ENCODE peak calls at places on chromosomes 6 and 20, in five cellular contexts. I, H, K, N and Z are unnamed samples.

GRCh38 chr20:45039470-45039811 is 61.5 kb downstream of the KCNS1 start:
- DNase-seq in H (peak; percentile 63), K (no peak), I (no peak), N (no peak), Z (no peak)

GRCh38 chr20:1858859-1859258 is 36.3 kb upstream of the SIRPA start:
- DNase-seq in N (no peak), H (peak; percentile 73), I (no peak), K (no peak), Z (no peak)

GRCh38 chr20:44776977-44777376 is 31.3 kb downstream of the KCNK15 start:
- DNase-seq in I (no peak), H (peak; percentile 50), K (peak; percentile 72), N (no peak), Z (no peak)

GRCh38 chr6:43246301-43247114 is 3.2 kb downstream of the TTBK1 start:
- DNase-seq in I (no peak), K (peak; percentile 39), H (peak; percentile 19), N (no peak), Z (no peak)

GRCh38 chr6:147407571-147407970 is 100.9 kb upstream of the SAMD5 start:
- DNase-seq in I (no peak), H (no peak), N (no peak), K (peak; percentile 30), Z (no peak)

GRCh38 chr6:147463651-147464050 is 44.8 kb upstream of the SAMD5 start:
- DNase-seq in I (no peak), N (no peak), H (no peak), K (no peak), Z (no peak)

GRCh38 chr20:3188823-3189413 is 15.6 kb downstream of the DDRGK1 start:
- DNase-seq in I (no peak), N (no peak), H (no peak), K (no peak), Z (no peak)

GRCh38 chr6:15036690-15037245 is 209.1 kb upstream of the JARID2 start:
- DNase-seq in H (no peak), I (no peak), N (no peak), K (peak; percentile 77), Z (no peak)

GRCh38 chr6:11386726-11387125 is 150.8 kb upstream of the TMEM170B start:
- DNase-seq in I (no peak), H (no peak), N (no peak), K (no peak), Z (no peak)

GRCh38 chr20:16069416-16070010 is 503.7 kb downstream of the KIF16B start:
- DNase-seq in H (no peak), N (no peak), K (no peak), I (no peak), Z (peak; percentile 7)

GRCh38 chr6:156752666-156753301 is 24.4 kb upstream of the ARID1B start:
- DNase-seq in K (no peak), I (no peak), H (no peak), N (no peak), Z (no peak)

GRCh38 chr6:73803562-73804221 is 107.7 kb downstream of the CD109 start:
- DNase-seq in I (no peak), H (peak; percentile 91), N (no peak), K (peak; percentile 94), Z (no peak)

GRCh38 chr20:8512003-8512402 is 379.9 kb downstream of the PLCB1 start:
- DNase-seq in N (no peak), H (no peak), K (no peak), I (no peak), Z (no peak)

GRCh38 chr20:49526056-49526455 is 41.9 kb downstream of the PTGIS start:
- DNase-seq in H (no peak), N (no peak), I (no peak), K (no peak), Z (no peak)

GRCh38 chr6:19837511-19838441 is 606 bp downstream of the ID4 start:
- DNase-seq in I (no peak), K (peak; percentile 15), H (peak; percentile 55), N (no peak), Z (no peak)

GRCh38 chr20:6008254-6008653 is 45.6 kb downstream of the LRRN4 start:
- DNase-seq in I (peak; percentile 82), K (peak; percentile 39), N (no peak), H (peak; percentile 96), Z (no peak)

GRCh38 chr6:133889557-133890301 is 816 bp downstream of the TCF21 start:
- DNase-seq in I (no peak), H (peak; percentile 68), N (no peak), K (no peak), Z (no peak)

GRCh38 chr6:157075549-157076426 is 247.5 kb downstream of the TMEM242 start:
- DNase-seq in I (no peak), K (no peak), H (no peak), N (no peak), Z (no peak)

GRCh38 chr6:45722876-45723275 is 292.8 kb downstream of the CLIC5 start:
- DNase-seq in K (no peak), H (no peak), I (no peak), N (no peak), Z (no peak)

GRCh38 chr20:24840121-24840713 is 108.9 kb upstream of the CST7 start:
- DNase-seq in N (no peak), H (no peak), K (no peak), I (no peak), Z (no peak)

GRCh38 chr6:90288404-90288803 is 8.2 kb downstream of the BACH2 start:
- DNase-seq in H (no peak), K (no peak), I (no peak), N (no peak), Z (no peak)

GRCh38 chr6:91376686-91377085 is 789.8 kb upstream of the MAP3K7 start:
- DNase-seq in N (no peak), H (no peak), K (peak; percentile 56), I (no peak), Z (no peak)

GRCh38 chr20:4083103-4083864 is 67.9 kb upstream of the RNF24 start:
- DNase-seq in H (no peak), N (no peak), I (no peak), K (peak; percentile 52), Z (no peak)

GRCh38 chr6:109059591-109060021 is 35.0 kb downstream of the SESN1 start:
- DNase-seq in N (no peak), I (no peak), K (no peak), H (peak; percentile 72), Z (no peak)

GRCh38 chr6:4606016-4606415 is 170.2 kb upstream of the CDYL start:
- DNase-seq in I (no peak), H (no peak), K (peak; percentile 19), N (no peak), Z (no peak)

GRCh38 chr20:51800132-51800721 is 2.1 kb downstream of the SALL4 start:
- DNase-seq in K (no peak), N (peak; percentile 29), I (no peak), H (peak; percentile 57), Z (no peak)

GRCh38 chr20:57502331-57502700 is 22.6 kb downstream of the CTCFL start:
- DNase-seq in H (no peak), N (no peak), I (no peak), K (no peak), Z (no peak)

GRCh38 chr6:43954311-43955131 is 172.7 kb downstream of the MRPL14 start:
- DNase-seq in N (no peak), I (no peak), K (peak; percentile 44), H (no peak), Z (no peak)

DNA sequence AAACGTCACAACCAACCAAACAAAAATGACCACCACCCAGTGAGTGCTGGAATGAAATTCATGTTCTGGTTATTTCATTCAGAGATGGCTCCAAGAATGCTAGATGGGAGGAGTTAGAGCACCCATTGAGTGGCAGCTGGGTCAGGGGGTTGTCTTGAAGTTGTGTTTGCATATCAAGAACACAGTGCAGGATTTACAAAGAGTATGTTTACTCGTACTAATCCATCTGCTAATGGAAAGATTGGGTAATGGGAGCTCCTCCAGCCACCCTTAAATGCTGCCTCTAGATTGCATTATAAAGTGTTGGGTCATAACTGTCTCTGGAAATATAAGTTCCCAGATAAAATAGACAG is 13.4 kb downstream of the SLC35F1 start:
- DNase-seq in N (no peak), H (no peak), I (no peak), K (no peak), Z (no peak)
- H3K4me3 ChIP-seq in N (no peak overlapping the region), H (peak overlapping the region; percentile 30), I (peak overlapping the region; percentile 23), K (no peak overlapping the region), Z (no peak overlapping the region)

GRCh38 chr6:16438677-16439615 is 200.6 kb downstream of the GMPR start:
- DNase-seq in I (no peak), K (no peak), H (peak; percentile 53), N (no peak), Z (no peak)

GRCh38 chr6:16437984-16438383 is 199.6 kb downstream of the GMPR start:
- DNase-seq in K (no peak), H (no peak), N (no peak), I (no peak), Z (no peak)

GRCh38 chr6:16436550-16436949 is 198.2 kb downstream of the GMPR start:
- DNase-seq in I (no peak), K (no peak), H (no peak), N (no peak), Z (no peak)

GRCh38 chr6:16434885-16435284 is 196.5 kb downstream of the GMPR start:
- DNase-seq in K (no peak), N (no peak), I (no peak), H (no peak), Z (no peak)

GRCh38 chr6:16437095-16437494 is 198.7 kb downstream of the GMPR start:
- DNase-seq in K (no peak), N (no peak), I (no peak), H (no peak), Z (no peak)
- H3K4me3 ChIP-seq in K (no peak overlapping the region), N (no peak overlapping the region), I (no peak overlapping the region), H (no peak overlapping the region), Z (no peak overlapping the region)

DNA sequence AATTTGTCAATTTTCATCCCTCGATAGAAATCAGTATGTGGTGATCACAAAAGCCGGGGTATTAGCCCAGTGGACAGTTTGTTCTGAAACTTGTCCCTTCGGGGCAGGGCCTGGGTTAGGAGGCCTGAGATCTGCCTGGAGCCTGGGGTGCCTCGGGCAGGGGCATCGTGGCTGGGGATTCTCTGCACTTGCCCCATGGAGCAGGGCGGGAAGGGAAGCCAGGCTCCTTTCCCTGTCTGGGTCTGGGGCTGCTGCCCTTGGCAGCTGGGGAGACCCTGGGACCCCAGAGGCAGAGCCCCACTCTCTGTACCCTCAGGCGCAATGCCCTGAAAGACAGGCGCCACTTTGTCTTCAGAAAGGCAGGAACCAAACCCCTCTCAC is 27.4 kb downstream of the NTSR1 start:
- DNase-seq in H (no peak), I (no peak), N (no peak), K (no peak), Z (no peak)
- H3K4me3 ChIP-seq in H (no peak overlapping the region), I (no peak overlapping the region), N (no peak overlapping the region), K (no peak overlapping the region), Z (no peak overlapping the region)

DNA sequence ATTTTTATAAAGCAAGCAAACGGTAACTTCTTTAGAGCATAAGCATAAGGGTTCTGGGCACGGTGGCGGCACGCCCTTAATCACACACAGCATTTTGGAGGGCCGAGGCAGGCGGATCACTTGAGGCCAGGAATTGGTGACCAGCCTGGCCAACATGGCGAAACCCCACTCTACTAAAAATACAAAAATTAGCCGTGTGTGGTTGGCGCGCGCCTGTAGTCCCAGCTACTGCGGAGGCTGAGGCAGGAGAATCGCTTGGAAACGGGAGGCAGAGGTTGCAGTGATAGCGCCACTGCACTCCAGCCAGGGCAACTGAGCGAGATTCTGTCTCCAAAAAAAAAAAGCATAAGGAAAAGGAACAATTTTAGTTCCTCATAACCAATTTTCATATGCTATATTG is 2.6 kb downstream of the SENP6 start:
- DNase-seq in N (no peak), K (no peak), H (no peak), I (no peak), Z (no peak)
- H3K4me3 ChIP-seq in N (peak overlapping the region; percentile 90), K (no peak overlapping the region), H (peak overlapping the region; percentile 98), I (peak overlapping the region; percentile 86), Z (no peak overlapping the region)